ENCODE peak calls at places on chromosomes 7 and 10, in seven cellular contexts. D, H, V, K, N, O and J are unnamed samples.

GRCh38 chr7:219581-220150 is 27.3 kb downstream of the FAM20C start:
- DNase-seq in D (no peak), V (no peak), H (no peak), O (no peak), N (no peak), K (no peak), J (no peak)

GRCh38 chr7:7352845-7353244 is 170.5 kb downstream of the C1GALT1 start:
- DNase-seq in D (no peak), O (no peak), N (peak; percentile 53), V (no peak), K (no peak), H (no peak), J (no peak)

GRCh38 chr7:138000081-138000701 is 1.7 kb downstream of the CREB3L2 start:
- DNase-seq in N (no peak), V (peak; percentile 98), D (no peak), H (no peak), K (no peak), O (no peak), J (peak; percentile 52)

GRCh38 chr10:25061125-25061524 is 44.7 kb downstream of the THNSL1 start:
- DNase-seq in O (no peak), H (no peak), V (no peak), K (no peak), N (no peak), D (no peak), J (no peak)

GRCh38 chr7:121020243-121020642 is 31.7 kb downstream of the CPED1 start:
- DNase-seq in H (no peak), K (no peak), N (no peak), V (peak; percentile 73), O (no peak), D (no peak), J (no peak)

GRCh38 chr10:120365872-120366271 is 91.2 kb upstream of the PLPP4 start:
- DNase-seq in O (no peak), D (no peak), N (no peak), K (no peak), V (no peak), H (no peak), J (no peak)

GRCh38 chr10:69262249-69262864 is 15.9 kb upstream of the HK1 start:
- DNase-seq in K (no peak), N (no peak), O (no peak), V (peak; percentile 27), H (no peak), D (no peak), J (no peak)

GRCh38 chr10:90314718-90315117 is 543.1 kb downstream of the HTR7 start:
- DNase-seq in H (no peak), K (no peak), D (no peak), N (no peak), O (no peak), V (no peak), J (no peak)

GRCh38 chr7:127347567-127348246 is 44.8 kb downstream of the ZNF800 start:
- DNase-seq in K (no peak), O (peak; percentile 56), D (peak; percentile 64), N (peak; percentile 50), H (peak; percentile 82), V (no peak), J (peak; percentile 83)

GRCh38 chr10:48460148-48460545 is 144.7 kb downstream of the ARHGAP22 start:
- DNase-seq in K (no peak), H (no peak), D (no peak), N (no peak), O (no peak), V (no peak), J (no peak)

GRCh38 chr7:74453321-74454011 is at the start of gene GTF2IRD1:
- DNase-seq in O (no peak), K (peak; percentile 68), V (peak; percentile 65), H (peak; percentile 66), D (peak; percentile 23), N (no peak), J (peak; percentile 72)

GRCh38 chr10:49254556-49255318 is 44.2 kb upstream of the C10orf71 start:
- DNase-seq in V (no peak), K (no peak), O (peak; percentile 46), D (peak; percentile 14), H (no peak), N (no peak), J (no peak)

GRCh38 chr7:25940086-25940906 is 211.7 kb upstream of the NFE2L3 start:
- DNase-seq in V (no peak), N (no peak), H (no peak), D (no peak), K (no peak), O (no peak), J (no peak)

GRCh38 chr10:98261436-98262277 is 6.3 kb downstream of the LOXL4 start:
- DNase-seq in O (no peak), D (no peak), K (no peak), H (no peak), N (no peak), V (no peak), J (no peak)

GRCh38 chr7:6423942-6424701 is 23.6 kb downstream of the DAGLB start:
- DNase-seq in N (no peak), V (no peak), K (peak; percentile 59), H (no peak), O (no peak), D (no peak), J (peak; percentile 73)

GRCh38 chr10:24239289-24239688 is 30.4 kb downstream of the KIAA1217 start:
- DNase-seq in O (no peak), V (no peak), D (no peak), H (no peak), K (no peak), N (no peak), J (no peak)

GRCh38 chr7:105530126-105530525 is 1.9 kb upstream of the RINT1 start:
- DNase-seq in D (no peak), H (no peak), N (no peak), V (no peak), O (no peak), K (no peak), J (no peak)

GRCh38 chr7:21886396-21886795 is 59.3 kb downstream of the CDCA7L start:
- DNase-seq in D (no peak), O (no peak), H (no peak), K (no peak), N (no peak), V (no peak), J (no peak)

GRCh38 chr10:123007558-123008378 is 827 bp downstream of the IKZF5 start:
- DNase-seq in H (peak; percentile 37), K (peak; percentile 37), N (no peak), D (peak; percentile 36), V (peak; percentile 54), O (peak; percentile 32), J (peak; percentile 10)

GRCh38 chr7:7919449-7919945 is 49.1 kb upstream of the GLCCI1 start:
- DNase-seq in H (no peak), O (no peak), K (no peak), V (no peak), N (no peak), D (no peak), J (no peak)

GRCh38 chr7:42046483-42046882 is 190.5 kb downstream of the GLI3 start:
- DNase-seq in K (no peak), D (no peak), H (no peak), V (no peak), O (no peak), N (no peak), J (no peak)

GRCh38 chr7:100722480-100723212 is 2.4 kb downstream of the EPO start:
- DNase-seq in O (no peak), K (no peak), V (no peak), N (no peak), H (no peak), D (no peak), J (peak; percentile 38)